ENCODE peak calls at places on chromosomes 11 and 22, in six cellular contexts. P is T47D, D is germinal center, L is dermis blood vessel endothelial cell, B is AG04450, N is endothelial cell. C is an unnamed sample.

GRCh38 chr11:57777969-57778317 is 16.3 kb downstream of the CTNND1 start:
- DNase-seq in L (peak; percentile 77), D (no peak), B (no peak), N (no peak), P (peak; percentile 42), C (no peak)

GRCh38 chr11:73055002-73055401 is 87.1 kb downstream of the FCHSD2 start:
- DNase-seq in B (no peak), D (no peak), P (no peak), L (no peak), N (no peak), C (no peak)

GRCh38 chr11:6223854-6224253 is 10.6 kb downstream of the FHIP1B start:
- DNase-seq in B (no peak), P (no peak), N (no peak), L (no peak), D (no peak), C (no peak)

GRCh38 chr11:72652871-72653615 is 21.2 kb downstream of the PDE2A start:
- DNase-seq in P (no peak), N (no peak), D (no peak), B (no peak), L (no peak), C (no peak)

GRCh38 chr22:17443413-17444203 is 74.3 kb downstream of the CECR2 start:
- DNase-seq in N (no peak), D (no peak), B (no peak), P (no peak), L (no peak), C (no peak)

GRCh38 chr22:37760152-37760551 is 47.6 kb upstream of the GCAT start:
- DNase-seq in L (no peak), N (no peak), P (no peak), D (no peak), B (no peak), C (no peak)

GRCh38 chr22:40485813-40486610 is 115.6 kb downstream of the SGSM3 start:
- DNase-seq in L (peak; percentile 46), B (no peak), N (no peak), P (no peak), D (no peak), C (no peak)

GRCh38 chr22:36331912-36332622 is 55.7 kb downstream of the MYH9 start:
- DNase-seq in N (peak; percentile 22), L (peak; percentile 71), D (peak; percentile 78), P (no peak), B (no peak), C (peak; percentile 58)

GRCh38 chr22:43378011-43378704 is 33.7 kb upstream of the MPPED1 start:
- DNase-seq in L (peak; percentile 8), D (no peak), N (no peak), P (no peak), B (no peak), C (no peak)